ENCODE peak calls at places on chromosome 21, in four cellular contexts. M is CD8-positive, alpha-beta T cell; Y is ovary; P is tibial nerve. G is an unnamed sample. For H3K4me1, the result is how much of the 10 kb centered on the place peaks cover.

GRCh38 chr21:16912075-16912474 is 600.8 kb upstream of the CXADR start:
- DNase-seq in M (no peak), P (no peak), Y (no peak), G (no peak)

GRCh38 chr21:44870748-44871495 is 2.6 kb downstream of the PTTG1IP start:
- DNase-seq in P (peak), Y (peak), M (no peak), G (peak)

GRCh38 chr21:15221799-15222386 is 157.1 kb upstream of the NRIP1 start:
- DNase-seq in P (no peak), M (no peak), Y (no peak), G (no peak)

GRCh38 chr21:34865922-34866271 is 183.2 kb downstream of the RUNX1 start:
- DNase-seq in Y (no peak), P (no peak), M (no peak), G (no peak)

GRCh38 chr21:14862794-14863720 is 201.7 kb downstream of the NRIP1 start:
- DNase-seq in P (no peak), Y (no peak), M (no peak), G (peak)

GRCh38 chr21:39386194-39386593 is 37.3 kb upstream of the HMGN1 start:
- DNase-seq in M (no peak), P (no peak), Y (peak), G (peak)

GRCh38 chr21:18461743-18462142 is 58.2 kb upstream of the TMPRSS15 start:
- DNase-seq in M (no peak), P (no peak), Y (no peak), G (no peak)

GRCh38 chr21:29145354-29145782 is 14.9 kb downstream of the MAP3K7CL start:
- DNase-seq in M (no peak), P (no peak), Y (no peak), G (no peak)

GRCh38 chr21:33855190-33855589 is 60.4 kb downstream of the ATP5PO start:
- DNase-seq in M (no peak), P (no peak), Y (no peak), G (no peak)

GRCh38 chr21:32391755-32392154 is 1.1 kb downstream of the URB1 start:
- DNase-seq in P (no peak), M (no peak), Y (no peak), G (no peak)
- H3K4me3 ChIP-seq in P (peak), M (peak), Y (peak), G (no peak)

GRCh38 chr21:27475363-27475955 is 508.6 kb upstream of the ADAMTS5 start:
- DNase-seq in Y (no peak), M (no peak), P (no peak), G (no peak)

GRCh38 chr21:27480841-27481261 is 514.0 kb upstream of the ADAMTS5 start:
- DNase-seq in P (no peak), M (no peak), Y (no peak), G (no peak)

GRCh38 chr21:27477321-27477720 is 510.4 kb upstream of the ADAMTS5 start:
- DNase-seq in P (no peak), M (no peak), Y (no peak), G (no peak)

DNA sequence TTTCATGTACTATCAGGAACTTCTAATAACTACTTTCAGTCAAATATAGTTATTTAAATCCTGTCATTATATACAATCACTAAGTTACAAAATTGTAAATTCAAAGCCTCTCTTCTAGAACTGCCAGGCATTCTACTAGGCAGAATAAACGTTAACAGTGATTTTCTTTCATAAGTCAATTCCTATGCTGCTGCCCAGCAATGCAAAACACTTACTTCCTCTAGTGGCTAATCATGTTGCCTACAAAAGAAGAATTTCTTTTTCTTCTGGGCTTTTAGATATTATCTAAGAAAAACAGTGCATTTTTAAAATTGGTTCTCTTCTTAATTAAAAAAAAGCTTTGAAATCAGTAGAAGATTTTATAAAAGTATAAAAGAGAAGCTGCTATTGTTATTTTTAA is 509.8 kb upstream of the ADAMTS5 start:
- DNase-seq in Y (peak), P (no peak), M (no peak), G (no peak)
- H3K4me1 ChIP-seq in Y (under half), P (under half), M (under half), G (under half)

GRCh38 chr21:41767606-41768370 is 936 bp upstream of the RIPK4 start:
- DNase-seq in M (no peak), P (no peak), Y (no peak), G (no peak)

GRCh38 chr21:41768371-41769042 is 1.7 kb upstream of the RIPK4 start:
- DNase-seq in Y (no peak), P (no peak), M (no peak), G (peak)

GRCh38 chr21:41769521-41769920 is 2.7 kb upstream of the RIPK4 start:
- DNase-seq in Y (no peak), P (no peak), M (no peak), G (no peak)

GRCh38 chr21:41769933-41770332 is 3.1 kb upstream of the RIPK4 start:
- DNase-seq in M (no peak), P (no peak), Y (no peak), G (no peak)

DNA sequence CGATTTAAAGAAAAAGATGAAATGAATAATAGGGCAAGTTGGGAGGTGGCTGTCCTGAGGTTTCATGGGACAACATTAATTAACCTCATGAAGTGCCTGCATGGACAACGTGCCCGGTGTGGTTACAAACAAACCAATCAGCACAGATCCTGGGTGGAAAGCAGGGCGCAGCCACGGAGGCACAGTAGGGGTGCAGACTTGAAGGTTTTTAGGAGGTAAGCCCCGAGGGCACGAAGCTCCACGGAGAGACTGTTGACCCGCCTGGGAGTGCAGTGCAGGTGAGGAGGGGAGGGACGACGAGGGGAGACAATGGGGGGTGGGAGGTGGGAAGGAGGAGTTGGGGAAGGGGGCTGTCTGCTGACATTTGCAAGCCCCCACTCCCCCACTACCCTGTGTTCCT is 2.3 kb upstream of the RIPK4 start:
- DNase-seq in M (no peak), Y (no peak), P (no peak), G (no peak)
- H3K4me3 ChIP-seq in M (peak), Y (peak), P (peak), G (no peak)

DNA sequence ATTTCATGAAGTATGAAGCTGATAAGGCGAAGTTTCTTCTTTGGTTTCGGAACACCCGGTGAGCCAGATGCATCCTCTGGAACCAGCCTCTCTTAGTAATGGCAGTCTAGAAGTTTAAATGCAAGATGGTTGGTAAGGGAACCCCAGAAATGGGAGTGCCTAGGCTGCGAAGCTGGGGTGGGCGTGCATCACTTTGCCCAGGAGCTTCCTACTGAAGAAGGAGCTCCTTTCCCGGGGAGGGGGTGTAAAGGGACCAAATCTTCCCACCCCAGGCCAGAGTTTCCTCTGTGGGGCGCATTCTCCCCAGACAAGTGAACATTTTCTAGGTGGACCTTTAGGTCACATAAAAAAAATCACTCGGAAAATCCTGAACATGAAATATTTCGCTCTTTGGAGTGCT is 4.4 kb downstream of the TFF2 start:
- DNase-seq in Y (no peak), P (no peak), M (no peak), G (no peak)
- H3K4me1 ChIP-seq in Y (under half), P (under half), M (under half), G (under half)

DNA sequence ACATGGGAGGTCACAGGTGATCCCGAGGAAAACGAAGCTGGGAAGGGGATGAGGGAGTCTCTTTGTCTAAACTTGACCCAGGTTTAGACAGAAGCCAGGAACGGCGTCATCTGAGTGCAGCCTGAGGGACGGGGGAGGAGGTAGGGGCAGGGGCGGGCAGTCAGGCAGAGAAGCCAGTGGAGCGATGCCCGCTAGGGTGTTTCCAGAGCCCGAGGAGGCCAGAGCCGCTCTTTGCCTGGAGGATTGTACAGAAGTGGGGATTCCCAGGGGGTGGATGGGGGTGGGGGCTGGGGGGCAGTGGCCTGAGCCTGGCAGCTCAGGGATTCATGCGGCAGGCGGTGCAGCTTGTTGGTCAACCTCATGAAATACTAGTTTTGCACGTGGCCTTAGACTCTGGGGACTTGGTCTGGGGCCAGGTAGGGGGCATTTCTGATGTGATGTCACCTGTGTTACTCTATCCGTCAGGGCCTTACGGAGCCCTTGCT is 58.4 kb downstream of the VPS26C start:
- DNase-seq in Y (no peak), P (no peak), M (no peak), G (no peak)
- H3K4me3 ChIP-seq in Y (no peak), P (no peak), M (no peak), G (no peak)

GRCh38 chr21:25974937-25975336 is 195.6 kb downstream of the APP start:
- DNase-seq in P (no peak), M (no peak), Y (no peak), G (no peak)

GRCh38 chr21:25980710-25981109 is 189.9 kb downstream of the APP start:
- DNase-seq in P (no peak), M (no peak), Y (no peak), G (no peak)

GRCh38 chr21:25979845-25980433 is 190.6 kb downstream of the APP start:
- DNase-seq in P (no peak), M (no peak), Y (no peak), G (no peak)

GRCh38 chr21:25977068-25977611 is 193.4 kb downstream of the APP start:
- DNase-seq in Y (no peak), P (no peak), M (no peak), G (no peak)
- H3K4me1 ChIP-seq in Y (under half), P (under half), M (under half), G (under half)

DNA sequence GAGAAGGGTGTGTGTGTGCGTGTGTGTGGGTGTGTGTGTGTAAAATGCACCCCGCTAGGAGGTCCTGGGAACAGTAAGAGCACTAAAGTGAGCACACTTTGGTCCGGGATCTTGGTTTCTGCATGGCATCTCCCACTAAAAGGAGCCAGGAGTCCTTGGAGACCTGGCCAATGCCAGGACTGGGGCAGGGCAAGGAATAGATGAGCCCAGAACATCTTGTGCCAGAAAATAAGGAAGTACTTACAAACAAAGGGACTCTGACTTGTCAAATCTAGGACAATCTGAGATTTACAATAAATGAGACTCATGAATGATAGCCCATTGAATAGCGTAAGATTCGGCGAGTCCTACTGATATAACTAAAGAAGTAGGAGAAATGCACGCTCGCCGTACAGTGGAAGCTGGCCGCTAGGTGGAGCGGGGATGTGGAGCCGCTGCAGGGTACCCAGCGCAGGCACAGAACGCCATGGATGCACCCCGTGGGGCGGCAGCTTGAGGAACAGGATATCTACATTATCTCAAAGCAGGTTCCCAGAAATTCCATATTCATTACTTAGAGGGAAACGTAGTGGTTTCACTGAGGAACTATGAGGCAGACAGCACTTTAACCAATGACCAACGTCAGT is 7.1 kb downstream of the SLC37A1 start:
- DNase-seq in M (no peak), Y (no peak), P (no peak), G (no peak)
- H3K4me3 ChIP-seq in M (no peak), Y (no peak), P (no peak), G (no peak)

GRCh38 chr21:38301321-38302214 is 44.8 kb downstream of the KCNJ15 start:
- DNase-seq in P (no peak), Y (no peak), M (no peak), G (no peak)
- H3K4me1 ChIP-seq in P (under half), Y (under half), M (under half), G (under half)

DNA sequence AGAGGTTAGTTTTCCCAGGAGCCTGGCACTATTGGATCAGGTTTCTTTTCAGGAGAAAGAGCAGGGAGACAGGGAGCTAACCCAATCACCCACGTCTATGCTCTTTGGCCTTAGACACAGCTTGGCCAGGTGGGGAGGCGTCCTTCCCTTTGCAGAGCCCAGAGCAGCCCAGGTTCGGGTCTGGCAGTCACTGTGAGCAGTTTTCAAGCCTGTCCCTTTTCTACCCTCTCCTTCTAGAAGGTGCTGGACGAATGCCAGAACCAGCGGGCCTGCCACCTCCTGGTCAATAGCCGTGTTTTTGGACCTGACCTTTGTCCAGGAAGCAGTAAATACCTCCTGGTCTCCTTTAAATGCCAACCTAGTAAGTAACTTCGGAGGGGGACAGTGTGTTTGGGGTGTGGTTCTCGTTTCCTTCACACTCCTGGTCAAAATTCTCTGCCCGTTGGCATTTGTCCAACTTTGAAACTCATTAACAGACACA is 44.9 kb downstream of the EVA1C start:
- DNase-seq in Y (peak), M (no peak), P (peak), G (peak)
- H3K4me3 ChIP-seq in Y (no peak), M (no peak), P (no peak), G (no peak)

GRCh38 chr21:31733521-31734149 is 1.7 kb upstream of the SCAF4 start:
- DNase-seq in M (no peak), P (no peak), Y (no peak), G (no peak)

GRCh38 chr21:31732891-31733520 is 1.1 kb upstream of the SCAF4 start:
- DNase-seq in Y (no peak), M (no peak), P (no peak), G (peak)

GRCh38 chr21:31731112-31731801 is 661 bp downstream of the SCAF4 start:
- DNase-seq in M (peak), P (no peak), Y (peak), G (peak)

GRCh38 chr21:31731802-31732537 is at the start of gene SCAF4:
- DNase-seq in P (peak), M (peak), Y (peak), G (peak)

GRCh38 chr21:31732538-31732864 is 583 bp upstream of the SCAF4 start:
- DNase-seq in P (no peak), Y (no peak), M (no peak), G (no peak)
- H3K4me1 ChIP-seq in P (under half), Y (under half), M (under half), G (under half)

G was measured in mucosa of descending colon.